ENCODE peak calls at places on chromosomes 12 and 14, in ten cellular contexts. A is lower leg skin, W is lower lobe of right lung, X is H9, S is lung, B is colonic mucosa, K is left ventricle myocardium inferior, L is mucosa of descending colon, E is stomach, R is IMR-90. I is an unnamed sample.

GRCh38 chr14:94961761-94962575 is 192.1 kb upstream of the GSC start:
- DNase-seq in A (no peak), W (no peak), X (peak; percentile 25), S (no peak), B (no peak), K (no peak), L (no peak), E (no peak), R (no peak), I (no peak)

GRCh38 chr12:100845095-100845494 is 50.5 kb downstream of the ANO4 start:
- DNase-seq in A (no peak), W (no peak), X (no peak), S (no peak), B (no peak), K (no peak), L (no peak), E (no peak), R (no peak), I (no peak)

GRCh38 chr12:19946549-19946948 is 421.8 kb upstream of the PDE3A start:
- DNase-seq in A (no peak), W (no peak), X (no peak), S (no peak), B (no peak), K (no peak), L (peak; percentile 2), E (no peak), R (peak; percentile 98), I (no peak)

GRCh38 chr14:55127491-55127951 is 1.5 kb upstream of the LGALS3 start:
- DNase-seq in A (peak; percentile 19), W (no peak), X (no peak), S (no peak), B (peak; percentile 67), K (no peak), L (peak; percentile 69), E (no peak), R (peak; percentile 39), I (no peak)

GRCh38 chr12:4911316-4911994 is 1.8 kb downstream of the KCNA1 start:
- DNase-seq in A (no peak), W (no peak), X (peak; percentile 57), S (no peak), B (peak; percentile 18), K (no peak), L (peak; percentile 20), E (no peak), R (no peak), I (peak; percentile 72)

GRCh38 chr12:126772171-126772864 is 1494.7 kb upstream of the TMEM132C start:
- DNase-seq in A (no peak), W (no peak), X (no peak), S (no peak), B (no peak), K (no peak), L (peak; percentile 21), E (no peak), R (peak; percentile 2), I (no peak)

GRCh38 chr12:3202734-3203446 is 125.7 kb downstream of the TSPAN9 start:
- DNase-seq in A (peak; percentile 36), W (no peak), X (peak; percentile 81), S (peak; percentile 46), B (peak; percentile 65), K (no peak), L (peak; percentile 62), E (peak; percentile 56), R (peak; percentile 34), I (no peak)

GRCh38 chr14:104800600-104801283 is at the start of gene ZBTB42:
- DNase-seq in A (no peak), W (peak; percentile 93), X (peak; percentile 53), S (peak; percentile 84), B (peak; percentile 92), K (peak; percentile 69), L (peak; percentile 94), E (peak; percentile 95), R (peak; percentile 48), I (peak; percentile 93)

GRCh38 chr14:104355949-104356737 is 217.8 kb downstream of the KIF26A start:
- DNase-seq in A (no peak), W (peak; percentile 30), X (peak; percentile 29), S (no peak), B (no peak), K (no peak), L (no peak), E (no peak), R (no peak), I (no peak)

GRCh38 chr12:52249041-52249461 is 16.0 kb downstream of the KRT7 start:
- DNase-seq in A (no peak), W (peak; percentile 79), X (peak; percentile 25), S (peak; percentile 70), B (no peak), K (peak; percentile 64), L (no peak), E (peak; percentile 84), R (no peak), I (peak; percentile 91)

GRCh38 chr12:103802586-103802886 is 38.5 kb downstream of the NT5DC3 start:
- DNase-seq in A (no peak), W (no peak), X (no peak), S (no peak), B (no peak), K (no peak), L (no peak), E (no peak), R (no peak), I (no peak)

GRCh38 chr12:57135939-57136338 is 7.7 kb downstream of the LRP1 start:
- DNase-seq in A (no peak), W (no peak), X (peak; percentile 49), S (no peak), B (no peak), K (peak; percentile 81), L (no peak), E (no peak), R (peak; percentile 52), I (peak; percentile 84)

GRCh38 chr12:41122894-41123293 is 65.2 kb upstream of the PDZRN4 start:
- DNase-seq in A (peak; percentile 77), W (no peak), X (no peak), S (no peak), B (no peak), K (no peak), L (no peak), E (no peak), R (no peak), I (no peak)

GRCh38 chr14:71244341-71244740 is 337.1 kb downstream of the PCNX1 start:
- DNase-seq in A (no peak), W (no peak), X (no peak), S (no peak), B (no peak), K (no peak), L (no peak), E (no peak), R (peak; percentile 55), I (no peak)

GRCh38 chr12:109677323-109677722 is 36.3 kb upstream of the FAM222A start:
- DNase-seq in A (no peak), W (no peak), X (no peak), S (no peak), B (no peak), K (no peak), L (no peak), E (no peak), R (no peak), I (peak; percentile 31)

GRCh38 chr14:97298331-97298730 is 501.1 kb downstream of the VRK1 start:
- DNase-seq in A (no peak), W (no peak), X (peak; percentile 58), S (no peak), B (no peak), K (no peak), L (no peak), E (no peak), R (no peak), I (no peak)

GRCh38 chr14:97295108-97295710 is 498.0 kb downstream of the VRK1 start:
- DNase-seq in A (no peak), W (no peak), X (no peak), S (no peak), B (no peak), K (no peak), L (no peak), E (no peak), R (no peak), I (no peak)

GRCh38 chr14:97298775-97299174 is 501.6 kb downstream of the VRK1 start:
- DNase-seq in A (no peak), W (no peak), X (no peak), S (no peak), B (no peak), K (no peak), L (no peak), E (no peak), R (no peak), I (no peak)

GRCh38 chr14:97301931-97302559 is 504.9 kb downstream of the VRK1 start:
- DNase-seq in A (no peak), W (no peak), X (peak; percentile 42), S (no peak), B (no peak), K (no peak), L (no peak), E (no peak), R (no peak), I (no peak)

DNA sequence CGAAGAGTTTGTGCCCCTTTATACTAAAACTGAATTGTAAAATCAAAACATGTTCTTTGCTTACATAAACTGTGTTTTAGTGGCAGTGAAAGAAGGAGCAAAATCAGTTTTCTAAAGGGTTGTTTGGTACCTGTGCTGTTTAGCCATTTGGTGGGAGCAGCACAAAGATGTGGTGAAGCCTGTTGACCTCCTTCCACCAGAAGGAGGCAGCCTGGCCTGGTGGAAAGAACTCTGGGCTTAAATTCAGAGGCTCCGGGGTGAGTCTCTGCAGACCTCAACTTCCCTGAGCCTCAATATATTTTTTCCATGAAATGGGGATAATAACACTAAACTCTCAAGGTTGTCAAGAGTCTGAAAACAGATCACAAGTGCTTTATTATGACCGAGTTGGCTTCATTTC is 502.5 kb downstream of the VRK1 start:
- DNase-seq in A (no peak), W (no peak), X (peak; percentile 59), S (no peak), B (no peak), K (no peak), L (peak; percentile 23), E (no peak), R (no peak), I (no peak)
- TF ChIP-seq CTCF in A (no peak), W (no peak), X (peak; percentile 74), S (no peak), B (no peak), K (no peak), L (no peak), E (no peak), R (no peak), I (no peak)

GRCh38 chr12:32947203-32947795 is 50.7 kb upstream of the PKP2 start:
- DNase-seq in A (no peak), W (no peak), X (no peak), S (no peak), B (no peak), K (no peak), L (no peak), E (no peak), R (no peak), I (no peak)
- TF ChIP-seq CTCF in A (no peak), W (peak; percentile 19), X (peak; percentile 62), S (no peak), B (no peak), K (no peak), L (no peak), E (no peak), R (no peak), I (no peak)

GRCh38 chr12:125070117-125070516 is 4.9 kb downstream of the AACS start:
- DNase-seq in A (no peak), W (no peak), X (no peak), S (no peak), B (no peak), K (no peak), L (no peak), E (no peak), R (no peak), I (no peak)
- TF ChIP-seq CTCF in A (no peak), W (no peak), X (peak; percentile 26), S (no peak), B (no peak), K (no peak), L (no peak), E (no peak), R (no peak), I (no peak)

GRCh38 chr14:59267046-59267445 is 78.6 kb downstream of the DAAM1 start:
- DNase-seq in A (no peak), W (no peak), X (no peak), S (no peak), B (no peak), K (no peak), L (no peak), E (no peak), R (peak; percentile 35), I (no peak)
- TF ChIP-seq CTCF in A (no peak), W (no peak), X (no peak), S (no peak), B (no peak), K (no peak), L (no peak), E (no peak), R (no peak), I (no peak)